ENCODE peak calls at places on chromosome 2, in eight cellular contexts. Q is thoracic aorta; I is iPS DF 6.9; B is cardiac muscle cell; F is MM.1S; H is A549; L is thyroid gland; R is CD8-positive, alpha-beta memory T cell. O is an unnamed sample.

GRCh38 chr2:42331569-42332284 is 29.3 kb downstream of the COX7A2L start:
- DNase-seq in Q (no peak), I (no peak), B (peak; percentile 20), F (no peak), H (no peak), L (no peak), R (no peak), O (no peak)

GRCh38 chr2:240519396-240520142 is 38.2 kb downstream of the ANKMY1 start:
- DNase-seq in Q (no peak), I (no peak), B (peak; percentile 47), F (no peak), H (no peak), L (peak; percentile 25), R (no peak), O (no peak)

GRCh38 chr2:25315316-25315680 is 26.4 kb downstream of the DNMT3A start:
- DNase-seq in Q (no peak), I (no peak), B (no peak), F (no peak), H (no peak), L (no peak), R (no peak), O (no peak)

GRCh38 chr2:46942143-46942526 is 26.5 kb upstream of the MCFD2 start:
- DNase-seq in Q (no peak), I (no peak), B (peak; percentile 12), F (peak; percentile 82), H (no peak), L (peak; percentile 70), R (peak; percentile 70), O (no peak)

GRCh38 chr2:101127319-101128056 is 23.7 kb downstream of the TBC1D8 start:
- DNase-seq in Q (no peak), I (no peak), B (no peak), F (no peak), H (peak; percentile 86), L (no peak), R (no peak), O (no peak)

GRCh38 chr2:174121178-174121577 is 127.2 kb downstream of the OLA1 start:
- DNase-seq in Q (no peak), I (no peak), B (no peak), F (no peak), H (no peak), L (no peak), R (no peak), O (no peak)

GRCh38 chr2:134392689-134393476 is 139.0 kb downstream of the MGAT5 start:
- DNase-seq in Q (no peak), I (no peak), B (peak; percentile 42), F (no peak), H (no peak), L (no peak), R (no peak), O (no peak)

GRCh38 chr2:239893236-239893515 is 132.0 kb downstream of the NDUFA10 start:
- DNase-seq in Q (no peak), I (no peak), B (no peak), F (no peak), H (no peak), L (no peak), R (no peak), O (no peak)

GRCh38 chr2:28163028-28163427 is 229.6 kb upstream of the FOSL2 start:
- DNase-seq in Q (no peak), I (no peak), B (no peak), F (no peak), H (no peak), L (no peak), R (no peak), O (no peak)

GRCh38 chr2:200408428-200409311 is 101.2 kb downstream of the KCTD18 start:
- DNase-seq in Q (no peak), I (no peak), B (peak; percentile 68), F (peak; percentile 87), H (peak; percentile 72), L (peak; percentile 17), R (no peak), O (no peak)

GRCh38 chr2:20930928-20931327 is 108.0 kb upstream of the LDAH start:
- DNase-seq in Q (no peak), I (no peak), B (peak; percentile 15), F (no peak), H (no peak), L (no peak), R (no peak), O (no peak)

GRCh38 chr2:239371726-239372686 is 28.8 kb downstream of the HDAC4 start:
- DNase-seq in Q (no peak), I (no peak), B (no peak), F (no peak), H (no peak), L (no peak), R (no peak), O (no peak)

GRCh38 chr2:109486711-109487130 is 127.0 kb downstream of the SEPTIN10 start:
- DNase-seq in Q (no peak), I (no peak), B (no peak), F (no peak), H (no peak), L (no peak), R (no peak), O (no peak)

GRCh38 chr2:208318127-208318526 is 52.1 kb downstream of the PIKFYVE start:
- DNase-seq in Q (no peak), I (no peak), B (no peak), F (no peak), H (no peak), L (no peak), R (no peak), O (no peak)

GRCh38 chr2:231057590-231057989 is 923 bp downstream of the PSMD1 start:
- DNase-seq in Q (no peak), I (no peak), B (peak; percentile 11), F (no peak), H (no peak), L (no peak), R (no peak), O (no peak)

GRCh38 chr2:216661639-216662375 is 28.6 kb downstream of the IGFBP2 start:
- DNase-seq in Q (no peak), I (no peak), B (no peak), F (no peak), H (peak; percentile 12), L (no peak), R (no peak), O (no peak)

GRCh38 chr2:136242100-136242499 is 124.2 kb upstream of the CXCR4 start:
- DNase-seq in Q (no peak), I (no peak), B (no peak), F (no peak), H (no peak), L (no peak), R (no peak), O (no peak)

GRCh38 chr2:73212448-73213176 is 1.4 kb upstream of the SMYD5 start:
- DNase-seq in Q (no peak), I (peak; percentile 82), B (peak; percentile 92), F (peak; percentile 77), H (peak; percentile 81), L (peak; percentile 68), R (peak; percentile 67), O (peak; percentile 72)

GRCh38 chr2:219250044-219250781 is 2.8 kb upstream of the TUBA4B start:
- DNase-seq in Q (no peak), I (no peak), B (no peak), F (no peak), H (no peak), L (no peak), R (no peak), O (no peak)

GRCh38 chr2:25161055-25161781 is 7.2 kb downstream of the POMC start:
- DNase-seq in Q (no peak), I (no peak), B (peak; percentile 83), F (peak; percentile 27), H (no peak), L (peak; percentile 67), R (peak; percentile 58), O (no peak)

GRCh38 chr2:23435250-23436035 is 50.5 kb downstream of the KLHL29 start:
- DNase-seq in Q (no peak), I (no peak), B (no peak), F (no peak), H (no peak), L (no peak), R (no peak), O (no peak)

GRCh38 chr2:206814486-206814885 is 49.1 kb downstream of the FASTKD2 start:
- DNase-seq in Q (no peak), I (no peak), B (no peak), F (no peak), H (no peak), L (no peak), R (no peak), O (no peak)

GRCh38 chr2:20050712-20051517 is 513 bp downstream of the LAPTM4A start:
- DNase-seq in Q (no peak), I (no peak), B (peak; percentile 68), F (peak; percentile 63), H (peak; percentile 65), L (peak; percentile 60), R (no peak), O (peak; percentile 69)

GRCh38 chr2:6846967-6847695 is 18.6 kb downstream of the CMPK2 start:
- DNase-seq in Q (no peak), I (no peak), B (no peak), F (no peak), H (peak; percentile 32), L (no peak), R (no peak), O (no peak)
- H3K4me1 ChIP-seq in Q (no peaks in the 10 kb centered on the region), I (no peaks in the 10 kb centered on the region), B (no peaks in the 10 kb centered on the region), F (no peaks in the 10 kb centered on the region), H (no peaks in the 10 kb centered on the region), L (no peaks in the 10 kb centered on the region), R (no peaks in the 10 kb centered on the region), O (no peaks in the 10 kb centered on the region)

DNA sequence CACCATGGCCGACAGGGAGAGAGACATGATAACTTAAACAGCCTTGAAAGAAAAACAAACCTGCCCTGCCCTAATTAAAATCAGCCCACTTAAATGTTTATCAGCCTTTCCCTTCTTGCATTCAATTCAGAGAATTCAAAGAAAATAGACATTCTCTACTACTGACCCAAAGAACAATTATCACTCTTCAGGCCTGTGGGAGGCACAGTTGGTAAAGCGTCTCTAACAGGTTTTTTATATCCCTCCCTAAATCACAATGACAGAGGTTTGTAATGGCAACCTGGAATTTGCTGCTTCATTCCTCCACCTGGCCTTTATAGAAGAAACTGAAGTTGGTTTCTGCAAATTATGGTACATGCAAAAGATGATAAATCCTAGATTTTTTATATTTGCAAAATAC is 1.7 kb downstream of the CDK15 start:
- DNase-seq in Q (no peak), I (no peak), B (no peak), F (no peak), H (no peak), L (no peak), R (no peak), O (no peak)
- H3K4me3 ChIP-seq in Q (peak overlapping the region; percentile 33), I (no peak overlapping the region), B (no peak overlapping the region), F (no peak overlapping the region), H (no peak overlapping the region), L (no peak overlapping the region), R (no peak overlapping the region), O (no peak overlapping the region)

GRCh38 chr2:83014462-83014861 is 1444.6 kb downstream of the SUCLG1 start:
- DNase-seq in Q (no peak), I (no peak), B (no peak), F (no peak), H (no peak), L (no peak), R (no peak), O (no peak)
- H3K9me3 ChIP-seq in Q (no peaks in the 10 kb centered on the region), I (no peaks in the 10 kb centered on the region), B (no peaks in the 10 kb centered on the region), F (no peaks in the 10 kb centered on the region), H (peaks cover 15% of the 10 kb centered on the region), L (no peaks in the 10 kb centered on the region), R (no peaks in the 10 kb centered on the region), O (no peaks in the 10 kb centered on the region)

DNA sequence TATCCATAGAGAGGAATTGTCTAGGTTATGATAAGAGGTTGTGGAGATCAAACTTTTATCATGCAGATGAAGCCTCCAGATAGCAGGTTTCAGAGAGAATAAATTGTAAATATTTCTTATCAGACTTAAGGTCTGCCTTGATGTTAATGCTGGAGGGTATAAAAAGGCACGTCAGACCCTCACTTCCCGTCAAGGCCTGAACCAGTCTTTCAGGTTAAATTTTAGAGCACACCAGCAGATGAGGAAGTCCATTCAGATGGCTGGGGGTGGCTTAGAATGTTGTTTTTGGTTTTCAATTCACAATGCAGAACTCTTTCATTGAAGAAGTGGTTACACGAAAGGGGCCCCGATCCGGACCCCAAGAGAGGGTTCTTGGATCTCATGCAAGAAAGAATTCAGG is 144.4 kb upstream of the FBXO11 start:
- DNase-seq in Q (no peak), I (no peak), B (no peak), F (no peak), H (no peak), L (no peak), R (no peak), O (no peak)
- H3K4me1 ChIP-seq in Q (no peaks in the 10 kb centered on the region), I (no peaks in the 10 kb centered on the region), B (no peaks in the 10 kb centered on the region), F (peaks cover 5% of the 10 kb centered on the region), H (no peaks in the 10 kb centered on the region), L (no peaks in the 10 kb centered on the region), R (no peaks in the 10 kb centered on the region), O (no peaks in the 10 kb centered on the region)

O was measured in NT2/D1.